ENCODE peak calls at places on chromosomes 13 and 19, in five cellular contexts. V, J, Z, W and D are unnamed samples.

GRCh38 chr13:95492044-95492801 is 60.3 kb upstream of the CLDN10 start:
- DNase-seq in V (no peak), J (no peak), Z (no peak), W (no peak), D (no peak)

GRCh38 chr19:10518444-10519361 is 1.5 kb upstream of the S1PR5 start:
- DNase-seq in V (no peak), J (peak; percentile 51), Z (no peak), W (no peak), D (no peak)

GRCh38 chr19:20051841-20052768 is 12.8 kb upstream of the ZNF682 start:
- DNase-seq in V (peak; percentile 98), J (peak; percentile 86), Z (peak; percentile 86), W (peak; percentile 86), D (peak; percentile 45)

GRCh38 chr13:42420304-42420703 is 148.4 kb downstream of the AKAP11 start:
- DNase-seq in V (no peak), J (no peak), Z (no peak), W (no peak), D (no peak)

GRCh38 chr19:55431183-55431582 is 11.9 kb downstream of the SHISA7 start:
- DNase-seq in V (no peak), J (no peak), Z (no peak), W (no peak), D (no peak)

GRCh38 chr13:106630162-106630561 is 62.2 kb upstream of the ARGLU1 start:
- DNase-seq in V (no peak), J (no peak), Z (no peak), W (no peak), D (no peak)

GRCh38 chr13:79770056-79770455 is 289.1 kb downstream of the NDFIP2 start:
- DNase-seq in V (no peak), J (no peak), Z (no peak), W (no peak), D (no peak)

GRCh38 chr13:23921451-23921888 is 24.2 kb upstream of the C1QTNF9B start:
- DNase-seq in V (no peak), J (peak; percentile 36), Z (peak; percentile 50), W (peak; percentile 29), D (peak; percentile 24)

GRCh38 chr13:41299316-41300094 is 11.6 kb upstream of the NAA16 start:
- DNase-seq in V (no peak), J (no peak), Z (no peak), W (no peak), D (no peak)

GRCh38 chr13:113652404-113653263 is 5.4 kb downstream of the ATP4B start:
- DNase-seq in V (no peak), J (no peak), Z (no peak), W (no peak), D (no peak)

GRCh38 chr19:57559008-57559403 is 657 bp downstream of the ZNF550 start:
- DNase-seq in V (no peak), J (peak; percentile 54), Z (peak; percentile 53), W (no peak), D (peak; percentile 10)

GRCh38 chr19:2261438-2262172 is 5.4 kb upstream of the JSRP1 start:
- DNase-seq in V (no peak), J (peak; percentile 49), Z (no peak), W (no peak), D (peak; percentile 57)

GRCh38 chr19:40331052-40331451 is 17.1 kb downstream of the C19orf47 start:
- DNase-seq in V (no peak), J (no peak), Z (no peak), W (no peak), D (no peak)

GRCh38 chr13:27619711-27620376 is 485 bp downstream of the LNX2 start:
- DNase-seq in V (no peak), J (peak; percentile 70), Z (peak; percentile 62), W (no peak), D (no peak)

GRCh38 chr19:43532962-43533545 is at the start of gene ZNF575:
- DNase-seq in V (peak; percentile 93), J (peak; percentile 93), Z (peak; percentile 91), W (peak; percentile 86), D (peak; percentile 84)

GRCh38 chr19:49132974-49133609 is 13.7 kb downstream of the PPFIA3 start:
- DNase-seq in V (no peak), J (peak; percentile 22), Z (no peak), W (no peak), D (no peak)

GRCh38 chr19:1151917-1152601 is 22.0 kb downstream of the SBNO2 start:
- DNase-seq in V (no peak), J (no peak), Z (no peak), W (no peak), D (no peak)

GRCh38 chr13:78595819-78596700 is 7.3 kb downstream of the POU4F1 start:
- DNase-seq in V (no peak), J (peak; percentile 84), Z (peak; percentile 28), W (no peak), D (no peak)

GRCh38 chr13:50894042-50894441 is 15.5 kb upstream of the RNASEH2B start:
- DNase-seq in V (no peak), J (no peak), Z (no peak), W (no peak), D (no peak)

GRCh38 chr13:106561551-106562170 is 6.3 kb downstream of the ARGLU1 start:
- DNase-seq in V (no peak), J (no peak), Z (no peak), W (no peak), D (peak; percentile 58)

GRCh38 chr13:27353166-27353583 is 71.2 kb upstream of the GTF3A start:
- DNase-seq in V (no peak), J (no peak), Z (peak; percentile 61), W (no peak), D (peak; percentile 9)

GRCh38 chr13:79548886-79549285 is 67.9 kb downstream of the NDFIP2 start:
- DNase-seq in V (no peak), J (peak; percentile 17), Z (no peak), W (no peak), D (no peak)

GRCh38 chr19:14175351-14175792 is 30.6 kb downstream of the ADGRL1 start:
- DNase-seq in V (no peak), J (no peak), Z (no peak), W (no peak), D (no peak)